ENCODE peak calls at places on chromosomes 2 and 18, in nine cellular contexts. N is NB4, Q is AG09319, C is osteoblast, K is epithelial cell of esophagus, W is adrenal gland, V is foreskin fibroblast, X is ovary, B is thoracic aorta. S is an unnamed sample.

GRCh38 chr2:117379928-117380327 is 434.6 kb upstream of the DDX18 start:
- DNase-seq in N (no peak), Q (no peak), C (no peak), K (no peak), W (no peak), V (no peak), X (no peak), B (no peak), S (no peak)

GRCh38 chr2:9336209-9336533 is 87.2 kb downstream of the ITGB1BP1 start:
- DNase-seq in N (no peak), Q (no peak), C (no peak), K (no peak), W (no peak), V (peak; percentile 39), X (no peak), B (no peak), S (no peak)

GRCh38 chr2:206531996-206532543 is 88.7 kb downstream of the ADAM23 start:
- DNase-seq in N (no peak), Q (no peak), C (no peak), K (peak; percentile 14), W (peak; percentile 17), V (peak; percentile 7), X (no peak), B (no peak), S (no peak)

GRCh38 chr2:150520887-150521664 is 33.6 kb upstream of the RND3 start:
- DNase-seq in N (no peak), Q (no peak), C (peak; percentile 75), K (peak; percentile 98), W (no peak), V (peak; percentile 67), X (no peak), B (no peak), S (no peak)

GRCh38 chr2:152488075-152488474 is 153.1 kb downstream of the FMNL2 start:
- DNase-seq in N (peak; percentile 62), Q (no peak), C (no peak), K (no peak), W (no peak), V (no peak), X (no peak), B (no peak), S (no peak)

GRCh38 chr2:240554767-240555493 is 2.9 kb downstream of the ANKMY1 start:
- DNase-seq in N (no peak), Q (no peak), C (peak; percentile 88), K (no peak), W (peak; percentile 14), V (no peak), X (no peak), B (no peak), S (no peak)

GRCh38 chr2:3208179-3208578 is 169.4 kb downstream of the EIPR1 start:
- DNase-seq in N (no peak), Q (no peak), C (no peak), K (no peak), W (no peak), V (no peak), X (no peak), B (no peak), S (no peak)

GRCh38 chr18:12236934-12237832 is 17.0 kb upstream of the CIDEA start:
- DNase-seq in N (peak; percentile 71), Q (peak; percentile 14), C (peak; percentile 96), K (peak; percentile 64), W (peak; percentile 65), V (no peak), X (peak; percentile 80), B (no peak), S (peak; percentile 91)

GRCh38 chr18:2964349-2965010 is 48.5 kb downstream of the LPIN2 start:
- DNase-seq in N (no peak), Q (no peak), C (no peak), K (no peak), W (no peak), V (no peak), X (no peak), B (no peak), S (no peak)

GRCh38 chr2:88540346-88540745 is 86.9 kb downstream of the EIF2AK3 start:
- DNase-seq in N (peak; percentile 20), Q (no peak), C (peak; percentile 89), K (peak; percentile 90), W (no peak), V (peak; percentile 68), X (no peak), B (no peak), S (no peak)

GRCh38 chr2:161123531-161124030 is 36.6 kb upstream of the TANK start:
- DNase-seq in N (no peak), Q (no peak), C (no peak), K (peak; percentile 96), W (no peak), V (no peak), X (no peak), B (no peak), S (no peak)

GRCh38 chr2:177042311-177042710 is 170.3 kb upstream of the HNRNPA3 start:
- DNase-seq in N (no peak), Q (no peak), C (no peak), K (no peak), W (no peak), V (no peak), X (no peak), B (no peak), S (no peak)

GRCh38 chr2:11069566-11070185 is 85.6 kb upstream of the SLC66A3 start:
- DNase-seq in N (no peak), Q (no peak), C (no peak), K (no peak), W (no peak), V (no peak), X (no peak), B (no peak), S (no peak)

GRCh38 chr2:11068856-11069526 is 86.3 kb upstream of the SLC66A3 start:
- DNase-seq in N (no peak), Q (no peak), C (no peak), K (no peak), W (no peak), V (no peak), X (no peak), B (no peak), S (no peak)

GRCh38 chr2:11065833-11066232 is 89.4 kb upstream of the SLC66A3 start:
- DNase-seq in N (no peak), Q (no peak), C (no peak), K (no peak), W (no peak), V (no peak), X (no peak), B (no peak), S (no peak)

GRCh38 chr2:11067221-11068078 is 87.8 kb upstream of the SLC66A3 start:
- DNase-seq in N (no peak), Q (no peak), C (no peak), K (no peak), W (no peak), V (no peak), X (no peak), B (no peak), S (no peak)

DNA sequence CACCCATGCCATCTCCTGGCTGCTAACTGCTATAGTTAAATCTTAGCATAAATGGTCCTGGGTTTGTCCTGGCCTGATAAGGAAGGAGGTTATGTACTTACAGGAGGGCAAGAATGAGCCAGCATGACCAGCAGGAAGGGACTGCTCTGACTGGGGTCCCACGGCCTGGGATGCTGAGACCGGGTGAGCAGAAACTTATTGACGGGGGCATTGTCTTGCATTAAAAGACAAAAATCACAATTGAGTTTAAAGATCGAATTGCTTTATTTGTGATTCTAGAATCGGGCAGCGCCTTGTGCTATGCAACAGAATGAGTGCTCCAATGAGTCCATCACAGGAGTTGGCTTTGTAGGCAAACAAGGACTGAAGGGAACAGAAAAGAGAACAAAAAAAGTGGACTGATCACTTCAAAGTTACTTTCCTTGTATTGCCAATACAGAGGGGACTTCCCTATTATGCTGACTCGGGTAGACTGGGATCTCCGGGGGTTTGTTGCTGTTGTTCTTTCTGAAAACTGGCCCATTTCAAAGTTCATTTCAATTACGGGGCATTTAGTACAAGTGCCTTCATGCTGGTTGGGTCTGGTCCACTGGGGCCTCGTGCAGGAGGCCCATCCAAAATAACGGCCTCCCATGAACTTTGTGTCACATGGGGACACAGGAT is 87.1 kb upstream of the SLC66A3 start:
- DNase-seq in N (no peak), Q (no peak), C (no peak), K (no peak), W (no peak), V (no peak), X (no peak), B (no peak), S (no peak)
- TF ChIP-seq CTCF in N (no peak), Q (no peak), C (no peak), K (no peak), W (no peak), V (no peak), X (no peak), B (no peak), S (no peak)

DNA sequence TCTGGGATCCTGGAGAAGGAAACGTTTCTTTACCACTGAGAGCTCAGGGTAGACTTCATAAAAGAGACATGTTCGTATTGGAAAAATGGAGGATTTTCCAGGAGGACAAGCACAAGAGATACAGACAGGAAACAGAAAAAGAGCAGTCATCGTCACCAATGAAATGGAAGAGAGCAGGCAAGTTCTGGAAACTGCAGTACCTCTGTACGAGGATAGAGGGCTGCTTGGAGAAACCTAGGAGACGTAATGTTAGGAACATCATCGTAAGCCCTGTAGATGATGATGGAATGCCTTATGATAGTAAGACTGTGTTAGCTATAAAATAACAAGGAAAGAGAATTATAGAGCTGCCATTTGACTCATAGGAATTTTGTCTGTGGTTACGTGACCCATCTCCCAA is 121.1 kb upstream of the KLHL14 start:
- DNase-seq in N (peak; percentile 10), Q (no peak), C (no peak), K (peak; percentile 15), W (no peak), V (no peak), X (no peak), B (no peak), S (no peak)
- TF ChIP-seq CTCF in N (peak; percentile 28), Q (no peak), C (peak; percentile 24), K (peak; percentile 39), W (no peak), V (no peak), X (no peak), B (no peak), S (no peak)

GRCh38 chr18:73556904-73557303 is 590.7 kb downstream of the FBXO15 start:
- DNase-seq in N (no peak), Q (no peak), C (peak; percentile 45), K (peak; percentile 52), W (no peak), V (no peak), X (no peak), B (no peak), S (no peak)
- TF ChIP-seq CTCF in N (no peak), Q (no peak), C (no peak), K (no peak), W (no peak), V (no peak), X (no peak), B (no peak), S (no peak)

DNA sequence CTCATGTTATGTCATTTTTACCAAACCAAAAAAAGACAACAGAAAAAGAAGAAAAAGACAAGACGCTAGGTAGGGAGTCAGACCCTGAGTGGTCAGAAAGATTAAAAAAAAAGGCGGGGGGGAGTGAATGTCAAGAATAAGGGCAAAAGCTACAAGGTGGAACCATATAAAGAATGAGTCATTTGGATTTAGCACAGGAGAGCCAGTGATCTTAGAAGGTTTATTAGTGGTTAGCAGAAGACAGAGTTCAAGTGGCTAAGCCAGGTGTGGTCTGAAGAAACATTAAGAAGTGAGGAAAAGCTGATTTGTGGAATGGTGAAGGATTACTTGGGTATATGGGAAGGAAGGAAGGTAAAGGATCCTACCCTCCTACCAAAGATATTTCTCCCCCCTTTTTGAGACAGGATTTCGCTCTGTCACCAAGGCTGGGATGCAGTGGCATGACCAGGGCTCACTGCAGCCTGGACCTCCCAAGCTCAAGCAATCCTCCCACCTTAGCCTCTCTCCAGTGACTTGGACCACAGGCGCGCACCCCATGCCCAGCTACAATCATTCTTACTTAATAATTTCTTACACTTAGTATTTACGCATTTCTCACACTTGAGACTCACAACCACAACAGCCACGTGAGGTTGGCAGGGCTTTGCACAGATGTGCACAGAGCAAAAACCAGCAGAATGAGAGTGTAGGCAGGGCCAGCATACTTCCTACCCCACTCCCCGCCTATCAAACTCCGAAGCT is 2.6 kb downstream of the DSC2 start:
- DNase-seq in N (no peak), Q (no peak), C (no peak), K (no peak), W (no peak), V (no peak), X (no peak), B (no peak), S (no peak)
- TF ChIP-seq CTCF in N (no peak), Q (no peak), C (no peak), K (no peak), W (no peak), V (no peak), X (no peak), B (no peak), S (no peak)